ENCODE peak calls at places on chromosomes 13 and 19, in seven cellular contexts. W, I, D, K, C, O and S are unnamed samples. For H3K4me1, the result is how much of the 10 kb centered on the place peaks cover.

GRCh38 chr19:18613589-18614234 is 1.0 kb downstream of the TMEM59L start:
- DNase-seq in D (no peak), C (no peak), I (no peak), K (no peak), W (no peak), O (no peak), S (no peak)

GRCh38 chr13:72567566-72567965 is 159.9 kb downstream of the MZT1 start:
- DNase-seq in I (no peak), W (no peak), K (no peak), C (no peak), O (no peak), D (no peak), S (no peak)

GRCh38 chr13:101916108-101916757 is 463.8 kb downstream of the ITGBL1 start:
- DNase-seq in W (peak), K (no peak), I (no peak), O (no peak), C (no peak), D (no peak), S (peak)

GRCh38 chr13:78121459-78122348 is 203.1 kb upstream of the EDNRB start:
- DNase-seq in C (peak), I (peak), K (no peak), O (peak), W (peak), D (peak), S (peak)

GRCh38 chr13:42007844-42008243 is 40.6 kb upstream of the DGKH start:
- DNase-seq in I (no peak), K (no peak), C (peak), D (no peak), W (no peak), O (no peak), S (no peak)

GRCh38 chr19:49224856-49225255 is 67.3 kb downstream of the TRPM4 start:
- DNase-seq in D (peak), K (no peak), I (peak), W (peak), C (peak), O (peak), S (peak)

GRCh38 chr13:78806457-78806856 is 147.5 kb upstream of the OBI1 start:
- DNase-seq in K (no peak), O (peak), I (no peak), D (no peak), W (peak), C (no peak), S (no peak)

GRCh38 chr19:2528543-2529173 is 52.7 kb downstream of the GADD45B start:
- DNase-seq in W (no peak), I (no peak), D (no peak), O (no peak), K (no peak), C (no peak), S (no peak)

GRCh38 chr19:12331211-12331941 is 2.1 kb downstream of the ZNF563 start:
- DNase-seq in D (no peak), W (no peak), I (no peak), O (peak), K (no peak), C (no peak), S (peak)

GRCh38 chr19:16078311-16078758 is 2.0 kb downstream of the TPM4 start:
- DNase-seq in I (no peak), W (peak), C (peak), D (no peak), O (no peak), K (peak), S (peak)

GRCh38 chr19:30122431-30122830 is 180.4 kb downstream of the URI1 start:
- DNase-seq in O (no peak), D (no peak), W (no peak), C (no peak), I (no peak), K (no peak), S (no peak)

GRCh38 chr19:10975374-10976036 is 14.7 kb downstream of the SMARCA4 start:
- DNase-seq in K (peak), O (no peak), D (no peak), W (no peak), I (peak), C (peak), S (peak)

GRCh38 chr19:33819496-33819874 is 22.8 kb downstream of the KCTD15 start:
- DNase-seq in W (no peak), K (no peak), C (no peak), O (no peak), D (no peak), I (no peak), S (no peak)

GRCh38 chr19:4361152-4362037 is 18.0 kb downstream of the MPND start:
- DNase-seq in C (peak), O (no peak), D (peak), W (peak), I (peak), K (peak), S (no peak)

GRCh38 chr13:112892759-112893569 is 76.0 kb upstream of the MCF2L start:
- DNase-seq in I (no peak), D (no peak), K (no peak), C (no peak), O (peak), W (no peak), S (no peak)

GRCh38 chr13:48950507-48950886 is 25.2 kb upstream of the FNDC3A start:
- DNase-seq in O (peak), W (no peak), K (no peak), I (no peak), D (no peak), C (peak), S (no peak)

GRCh38 chr13:80133631-80134083 is 207.3 kb downstream of the SPRY2 start:
- DNase-seq in K (no peak), O (no peak), C (no peak), W (no peak), I (no peak), D (no peak), S (no peak)

GRCh38 chr19:18928018-18928805 is 8.7 kb downstream of the DDX49 start:
- DNase-seq in K (no peak), C (no peak), W (no peak), D (no peak), I (no peak), O (no peak), S (no peak)

GRCh38 chr19:49987159-49987698 is 26.3 kb upstream of the SIGLEC11 start:
- DNase-seq in W (peak), D (peak), O (peak), K (peak), I (peak), C (peak), S (peak)

GRCh38 chr13:108974686-108975085 is 345.3 kb downstream of the MYO16 start:
- DNase-seq in W (no peak), O (no peak), I (no peak), D (no peak), C (no peak), K (no peak), S (no peak)

GRCh38 chr13:44394649-44395048 is 21.0 kb downstream of the SERP2 start:
- DNase-seq in D (no peak), K (no peak), O (no peak), W (no peak), C (no peak), I (no peak), S (no peak)

GRCh38 chr13:30114586-30115256 is 192.6 kb downstream of the KATNAL1 start:
- DNase-seq in K (peak), D (peak), I (peak), C (peak), W (peak), O (peak), S (peak)

GRCh38 chr13:33379597-33379996 is 94.0 kb upstream of the STARD13 start:
- DNase-seq in O (peak), W (no peak), K (no peak), D (no peak), C (no peak), I (no peak), S (no peak)

GRCh38 chr13:80529734-80530133 is 188.8 kb upstream of the SPRY2 start:
- DNase-seq in O (no peak), W (no peak), I (no peak), D (no peak), C (no peak), K (no peak), S (no peak)

GRCh38 chr19:58279042-58279924 is 528 bp downstream of the ZNF8 start:
- DNase-seq in D (peak), I (peak), O (peak), W (peak), C (peak), K (peak), S (peak)

GRCh38 chr19:36837902-36838783 is at the start of gene ZNF790:
- DNase-seq in D (peak), K (peak), I (peak), C (peak), W (peak), O (peak), S (peak)
- TF ChIP-seq POLR2A in D (peak), K (peak), I (peak), C (peak), W (peak), O (peak), S (no peak)

GRCh38 chr13:114065141-114065925 is 67.1 kb downstream of the RASA3 start:
- DNase-seq in C (peak), O (peak), I (peak), W (peak), K (peak), D (peak), S (peak)

GRCh38 chr13:114067886-114068722 is 64.3 kb downstream of the RASA3 start:
- DNase-seq in D (no peak), C (no peak), O (no peak), K (no peak), W (no peak), I (no peak), S (no peak)

GRCh38 chr13:114065926-114066774 is 66.3 kb downstream of the RASA3 start:
- DNase-seq in O (no peak), C (no peak), D (no peak), W (no peak), I (no peak), K (no peak), S (no peak)

GRCh38 chr13:114067381-114067885 is 65.0 kb downstream of the RASA3 start:
- DNase-seq in I (no peak), O (no peak), C (peak), W (no peak), D (no peak), K (no peak), S (no peak)

DNA sequence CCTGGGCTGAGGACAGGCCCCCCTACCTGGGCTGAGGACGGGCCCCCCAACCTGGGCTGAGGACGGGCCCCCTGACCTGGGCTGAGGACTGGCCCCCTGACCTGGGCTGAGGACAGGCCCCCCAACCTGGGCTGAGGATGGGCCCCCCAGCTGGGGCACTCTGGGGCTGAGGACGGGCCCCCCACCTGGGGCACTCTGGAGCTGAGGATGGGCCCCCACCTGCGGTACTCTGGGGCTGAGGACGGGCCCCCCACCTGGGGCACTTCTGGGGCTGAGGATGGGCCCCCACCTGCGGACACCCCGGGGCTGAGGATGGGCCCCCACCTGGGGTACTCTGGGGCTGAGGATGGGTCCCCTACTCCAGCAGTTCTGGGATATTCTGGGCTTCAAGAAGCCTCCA is 65.5 kb downstream of the RASA3 start:
- DNase-seq in O (no peak), C (no peak), W (no peak), D (no peak), K (no peak), I (no peak), S (no peak)
- H3K4me1 ChIP-seq in O (under half), C (half or more), W (half or more), D (under half), K (under half), I (half or more), S (under half)

GRCh38 chr13:36819064-36819810 is at the start of gene RFXAP:
- DNase-seq in D (peak), W (peak), K (peak), C (peak), O (peak), I (peak), S (peak)
- TF ChIP-seq POLR2A in D (peak), W (peak), K (peak), C (no peak), O (peak), I (peak), S (no peak)

GRCh38 chr13:110912651-110913051 is 2.2 kb downstream of the ANKRD10 start:
- DNase-seq in O (peak), K (no peak), W (peak), C (peak), D (no peak), I (no peak), S (peak)

GRCh38 chr13:110914293-110915056 is 394 bp downstream of the ANKRD10 start:
- DNase-seq in W (peak), D (peak), C (peak), O (peak), K (peak), I (peak), S (peak)

GRCh38 chr13:110911880-110912279 is 3.0 kb downstream of the ANKRD10 start:
- DNase-seq in D (no peak), K (no peak), C (peak), O (no peak), I (no peak), W (no peak), S (no peak)

GRCh38 chr13:110913911-110914292 is 967 bp downstream of the ANKRD10 start:
- DNase-seq in W (no peak), K (no peak), O (no peak), I (no peak), C (no peak), D (no peak), S (no peak)

DNA sequence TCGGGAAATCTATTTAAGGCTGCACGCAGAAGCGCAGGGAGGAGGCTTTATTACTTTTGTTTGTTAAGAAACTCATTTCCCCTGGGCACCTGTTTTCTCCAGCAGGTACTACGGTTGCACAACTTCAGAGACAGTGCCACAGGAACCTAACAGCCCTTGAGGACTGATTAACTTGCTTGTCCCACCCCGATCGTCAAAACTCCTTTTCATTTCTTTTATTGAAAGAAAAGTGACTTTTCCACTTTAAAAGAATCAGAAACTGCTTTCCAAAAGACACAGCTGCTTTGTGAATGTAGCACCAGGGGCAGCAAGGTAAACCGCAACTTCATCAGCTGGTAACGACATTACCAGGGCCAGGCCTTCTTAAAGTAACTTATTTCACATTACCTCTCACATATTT is 1.5 kb downstream of the ANKRD10 start:
- DNase-seq in I (no peak), W (no peak), C (peak), K (no peak), D (no peak), O (peak), S (no peak)
- H3K4me1 ChIP-seq in I (half or more), W (under half), C (under half), K (under half), D (under half), O (half or more), S (under half)

GRCh38 chr19:8363803-8364771 is at the start of gene ANGPTL4:
- DNase-seq in C (peak), O (no peak), W (peak), K (peak), D (peak), I (peak), S (peak)
- TF ChIP-seq POLR2A in C (peak), O (peak), W (peak), K (peak), D (peak), I (peak), S (peak)

GRCh38 chr13:99278199-99278598 is 20.0 kb upstream of the GPR18 start:
- DNase-seq in C (no peak), W (no peak), K (no peak), I (no peak), O (no peak), D (no peak), S (no peak)
- H3K4me1 ChIP-seq in C (under half), W (under half), K (under half), I (under half), O (under half), D (under half), S (under half)

GRCh38 chr19:36142046-36142445 is 2.2 kb downstream of the CAPNS1 start:
- DNase-seq in W (no peak), D (no peak), O (no peak), C (no peak), I (no peak), K (no peak), S (no peak)

GRCh38 chr19:36139473-36140288 is at the start of gene CAPNS1:
- DNase-seq in O (peak), I (peak), C (peak), K (peak), W (peak), D (peak), S (peak)

GRCh38 chr19:36139120-36139472 is 770 bp upstream of the CAPNS1 start:
- DNase-seq in I (no peak), D (no peak), W (no peak), K (no peak), O (peak), C (no peak), S (no peak)

GRCh38 chr19:36141039-36141914 is 1.4 kb downstream of the CAPNS1 start:
- DNase-seq in D (peak), K (peak), W (peak), C (peak), I (peak), O (peak), S (peak)

DNA sequence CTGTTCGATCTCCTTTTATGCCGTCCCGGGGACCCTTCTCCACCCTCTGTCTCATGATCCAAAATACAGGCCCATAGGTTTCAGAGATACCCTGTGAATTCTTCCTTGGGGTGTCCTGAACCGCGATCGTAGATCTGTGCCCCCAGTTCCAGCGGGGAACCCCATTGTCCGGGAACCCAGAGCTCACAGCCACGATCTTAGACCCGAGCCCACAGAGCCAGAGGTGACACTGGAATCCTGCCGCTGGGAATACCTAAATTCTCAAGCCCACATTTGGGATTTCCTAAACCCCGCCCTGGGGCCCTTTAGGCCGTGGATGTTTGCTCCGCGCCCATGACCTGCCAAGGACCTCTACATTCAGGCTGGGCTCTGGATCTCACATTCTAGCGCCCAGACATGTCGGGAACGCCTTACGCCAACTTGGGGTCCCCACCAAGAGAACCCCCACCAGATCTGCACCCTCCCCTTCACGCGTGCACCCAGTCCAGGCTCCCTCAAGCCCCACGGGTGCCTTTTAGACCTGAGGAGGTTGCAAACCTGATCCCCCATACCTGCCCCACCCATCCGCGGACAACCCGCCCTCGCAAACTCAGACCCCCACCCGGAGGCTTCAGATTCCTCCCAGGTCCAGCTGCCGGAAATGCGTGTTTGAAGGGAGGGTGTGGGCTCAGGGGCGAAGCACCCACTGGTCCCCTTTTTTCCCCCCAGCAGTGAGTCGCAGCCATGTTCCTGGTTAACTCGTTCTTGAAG is 598 bp downstream of the CAPNS1 start:
- DNase-seq in I (peak), C (peak), D (no peak), K (peak), W (peak), O (peak), S (peak)
- TF ChIP-seq POLR2A in I (no peak), C (no peak), D (no peak), K (no peak), W (peak), O (no peak), S (no peak)

DNA sequence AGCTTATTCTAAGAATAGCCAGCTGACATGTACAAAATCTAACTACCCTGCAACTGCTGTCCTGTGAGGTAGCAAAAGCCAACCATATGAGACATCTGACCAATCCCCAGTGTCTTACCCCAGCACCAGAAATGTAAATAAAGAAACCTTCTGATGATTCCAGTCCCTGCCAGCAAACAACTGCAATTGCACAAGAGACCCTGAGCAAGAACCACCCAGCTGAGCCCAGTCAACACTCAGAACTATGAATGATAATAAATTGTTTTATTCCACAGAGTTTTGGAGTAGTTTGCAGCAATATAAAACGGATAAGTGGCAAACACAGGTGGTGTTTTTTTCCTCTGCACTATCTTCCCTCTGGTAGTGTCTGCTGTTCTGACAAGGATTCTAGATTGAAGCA is 94.9 kb downstream of the ERCC5 start:
- DNase-seq in D (no peak), O (no peak), I (no peak), K (no peak), C (no peak), W (no peak), S (no peak)
- H3K4me1 ChIP-seq in D (under half), O (under half), I (under half), K (under half), C (under half), W (under half), S (under half)

GRCh38 chr19:21396893-21397572 is at the start of gene ZNF493:
- DNase-seq in K (peak), D (peak), C (peak), I (peak), O (peak), W (peak), S (peak)
- TF ChIP-seq POLR2A in K (peak), D (peak), C (peak), I (peak), O (peak), W (no peak), S (no peak)